ENCODE peak calls at places on chromosome 6, in four cellular contexts. G is EL; Y is GM20000; U is activated CD8-positive, alpha-beta memory T cell treated with anti-CD3 and anti-CD28 coated beads for 4 hours. K is an unnamed sample.

GRCh38 chr6:162852810-162853577 is 125.2 kb downstream of the PACRG start:
- DNase-seq in U (no peak), Y (no peak), G (no peak), K (no peak)

GRCh38 chr6:113120577-113121285 is 736.4 kb upstream of the MARCKS start:
- DNase-seq in U (no peak), G (peak; percentile 98), Y (no peak), K (peak; percentile 37)

GRCh38 chr6:11460001-11460668 is 77.4 kb upstream of the TMEM170B start:
- DNase-seq in Y (peak; percentile 24), G (peak; percentile 23), U (no peak), K (peak; percentile 32)

GRCh38 chr6:7245668-7246393 is 67.2 kb downstream of the SSR1 start:
- DNase-seq in Y (no peak), U (no peak), G (no peak), K (no peak)

GRCh38 chr6:44002071-44002590 is 125.1 kb downstream of the MRPL14 start:
- DNase-seq in Y (no peak), G (no peak), U (no peak), K (no peak)

GRCh38 chr6:29792123-29793035 is 35.2 kb upstream of the HLA-G start:
- DNase-seq in U (peak; percentile 67), Y (peak; percentile 66), G (peak; percentile 21), K (peak; percentile 43)

GRCh38 chr6:169702640-169703246 is 817 bp downstream of the C6orf120 start:
- DNase-seq in G (no peak), U (no peak), Y (peak; percentile 46), K (no peak)

GRCh38 chr6:14477559-14477958 is 360.0 kb downstream of the CD83 start:
- DNase-seq in U (no peak), G (no peak), Y (no peak), K (no peak)

K was measured in dermis blood vessel endothelial cell.